ENCODE peak calls at places on chromosomes 5 and 9, in five cellular contexts. One of them, this sample, is unnamed.

GRCh38 chr9:119370816-119371215 is 1.6 kb upstream of the BRINP1 start:
- DNase-seq in AG09309: no peak
- DNase-seq in WTC11: peak
- DNase-seq in brain microvascular endothelial cell: peak
- DNase-seq in GM06990: no peak
- DNase-seq in this sample: peak

GRCh38 chr5:98933446-98934072 is 4.8 kb upstream of the CHD1 start:
- DNase-seq in brain microvascular endothelial cell: no peak
- DNase-seq in WTC11: no peak
- DNase-seq in AG09309: no peak
- DNase-seq in GM06990: peak
- DNase-seq in this sample: peak

GRCh38 chr5:31361906-31362900 is 168.7 kb downstream of the CDH6 start:
- DNase-seq in brain microvascular endothelial cell: peak
- DNase-seq in WTC11: no peak
- DNase-seq in GM06990: no peak
- DNase-seq in AG09309: no peak
- DNase-seq in this sample: no peak

GRCh38 chr5:172926796-172927195 is 32.4 kb upstream of the RPL26L1 start:
- DNase-seq in AG09309: no peak
- DNase-seq in brain microvascular endothelial cell: no peak
- DNase-seq in GM06990: no peak
- DNase-seq in WTC11: no peak
- DNase-seq in this sample: no peak

GRCh38 chr5:78549043-78549442 is 99.5 kb downstream of the LHFPL2 start:
- DNase-seq in GM06990: no peak
- DNase-seq in AG09309: no peak
- DNase-seq in brain microvascular endothelial cell: no peak
- DNase-seq in WTC11: no peak
- DNase-seq in this sample: no peak

GRCh38 chr5:35478856-35479682 is 138.6 kb upstream of the SPEF2 start:
- DNase-seq in GM06990: no peak
- DNase-seq in WTC11: no peak
- DNase-seq in AG09309: no peak
- DNase-seq in brain microvascular endothelial cell: no peak
- DNase-seq in this sample: peak

GRCh38 chr9:14687042-14687719 is 6.1 kb downstream of the ZDHHC21 start:
- DNase-seq in WTC11: no peak
- DNase-seq in AG09309: peak
- DNase-seq in brain microvascular endothelial cell: peak
- DNase-seq in GM06990: no peak
- DNase-seq in this sample: no peak

GRCh38 chr5:80082731-80083114 is 47.6 kb downstream of the THBS4 start:
- DNase-seq in WTC11: peak
- DNase-seq in GM06990: peak
- DNase-seq in AG09309: peak
- DNase-seq in brain microvascular endothelial cell: peak
- DNase-seq in this sample: peak

GRCh38 chr5:103272377-103272776 is 13.8 kb downstream of the MACIR start:
- DNase-seq in brain microvascular endothelial cell: no peak
- DNase-seq in AG09309: no peak
- DNase-seq in GM06990: no peak
- DNase-seq in WTC11: no peak
- DNase-seq in this sample: no peak

GRCh38 chr5:138770977-138771376 is 17.8 kb downstream of the CTNNA1 start:
- DNase-seq in GM06990: no peak
- DNase-seq in WTC11: no peak
- DNase-seq in AG09309: no peak
- DNase-seq in brain microvascular endothelial cell: no peak
- DNase-seq in this sample: no peak

GRCh38 chr9:88998911-88999310 is 7.6 kb downstream of the S1PR3 start:
- DNase-seq in AG09309: no peak
- DNase-seq in WTC11: no peak
- DNase-seq in GM06990: no peak
- DNase-seq in brain microvascular endothelial cell: no peak
- DNase-seq in this sample: no peak

GRCh38 chr9:18791074-18791473 is 241.9 kb downstream of the SAXO1 start:
- DNase-seq in GM06990: no peak
- DNase-seq in AG09309: no peak
- DNase-seq in WTC11: peak
- DNase-seq in brain microvascular endothelial cell: peak
- DNase-seq in this sample: no peak

GRCh38 chr9:121692606-121693505 is 41.4 kb downstream of the DAB2IP start:
- DNase-seq in AG09309: no peak
- DNase-seq in brain microvascular endothelial cell: peak
- DNase-seq in GM06990: no peak
- DNase-seq in WTC11: no peak
- DNase-seq in this sample: no peak

GRCh38 chr5:133928690-133929393 is 39.6 kb downstream of the C5orf15 start:
- DNase-seq in brain microvascular endothelial cell: no peak
- DNase-seq in AG09309: no peak
- DNase-seq in GM06990: peak
- DNase-seq in WTC11: no peak
- DNase-seq in this sample: peak

GRCh38 chr5:40410231-40410861 is 269.4 kb upstream of the PTGER4 start:
- DNase-seq in AG09309: no peak
- DNase-seq in GM06990: no peak
- DNase-seq in WTC11: no peak
- DNase-seq in brain microvascular endothelial cell: peak
- DNase-seq in this sample: no peak

GRCh38 chr5:31809037-31809910 is 170.3 kb downstream of the PDZD2 start:
- DNase-seq in brain microvascular endothelial cell: peak
- DNase-seq in WTC11: peak
- DNase-seq in AG09309: peak
- DNase-seq in GM06990: no peak
- DNase-seq in this sample: peak

GRCh38 chr5:29051509-29051908 is 2013.1 kb upstream of the CDH9 start:
- DNase-seq in AG09309: no peak
- DNase-seq in brain microvascular endothelial cell: no peak
- DNase-seq in WTC11: no peak
- DNase-seq in GM06990: no peak
- DNase-seq in this sample: no peak

GRCh38 chr5:60672693-60673264 is 27.2 kb downstream of the DEPDC1B start:
- DNase-seq in brain microvascular endothelial cell: no peak
- DNase-seq in GM06990: no peak
- DNase-seq in WTC11: no peak
- DNase-seq in AG09309: no peak
- DNase-seq in this sample: no peak

GRCh38 chr5:54295658-54296276 is 14.6 kb downstream of the ARL15 start:
- DNase-seq in AG09309: no peak
- DNase-seq in WTC11: no peak
- DNase-seq in brain microvascular endothelial cell: no peak
- DNase-seq in GM06990: no peak
- DNase-seq in this sample: no peak

GRCh38 chr9:121598167-121599000 is 53.0 kb upstream of the DAB2IP start:
- DNase-seq in AG09309: peak
- DNase-seq in GM06990: no peak
- DNase-seq in WTC11: peak
- DNase-seq in brain microvascular endothelial cell: peak
- DNase-seq in this sample: peak

GRCh38 chr9:726005-726404 is 115.5 kb upstream of the DMRT1 start:
- DNase-seq in GM06990: no peak
- DNase-seq in WTC11: no peak
- DNase-seq in brain microvascular endothelial cell: no peak
- DNase-seq in AG09309: no peak
- DNase-seq in this sample: no peak

GRCh38 chr5:40988761-40989510 is 79.6 kb downstream of the C7 start:
- DNase-seq in WTC11: no peak
- DNase-seq in brain microvascular endothelial cell: peak
- DNase-seq in AG09309: no peak
- DNase-seq in GM06990: no peak
- DNase-seq in this sample: no peak

GRCh38 chr5:112930082-112930344 is 8.0 kb upstream of the REEP5 start:
- DNase-seq in GM06990: peak
- DNase-seq in brain microvascular endothelial cell: no peak
- DNase-seq in AG09309: no peak
- DNase-seq in WTC11: no peak
- DNase-seq in this sample: peak

GRCh38 chr9:108534741-108535140 is 321.0 kb downstream of the ACTL7B start:
- DNase-seq in GM06990: no peak
- DNase-seq in AG09309: peak
- DNase-seq in WTC11: no peak
- DNase-seq in brain microvascular endothelial cell: peak
- DNase-seq in this sample: no peak

GRCh38 chr5:160473736-160474483 is 52.3 kb downstream of the PTTG1 start:
- DNase-seq in WTC11: no peak
- DNase-seq in brain microvascular endothelial cell: no peak
- DNase-seq in AG09309: no peak
- DNase-seq in GM06990: no peak
- DNase-seq in this sample: no peak

GRCh38 chr5:165035520-165035919 is 1530.1 kb downstream of the MAT2B start:
- DNase-seq in brain microvascular endothelial cell: no peak
- DNase-seq in AG09309: no peak
- DNase-seq in GM06990: no peak
- DNase-seq in WTC11: no peak
- DNase-seq in this sample: no peak

GRCh38 chr9:106438928-106439327 is 424.0 kb upstream of the ZNF462 start:
- DNase-seq in WTC11: no peak
- DNase-seq in AG09309: no peak
- DNase-seq in GM06990: no peak
- DNase-seq in brain microvascular endothelial cell: peak
- DNase-seq in this sample: no peak

GRCh38 chr5:180494510-180495181 is 467 bp downstream of the CNOT6 start:
- DNase-seq in brain microvascular endothelial cell: no peak
- DNase-seq in AG09309: no peak
- DNase-seq in GM06990: no peak
- DNase-seq in WTC11: peak
- DNase-seq in this sample: peak

DNA sequence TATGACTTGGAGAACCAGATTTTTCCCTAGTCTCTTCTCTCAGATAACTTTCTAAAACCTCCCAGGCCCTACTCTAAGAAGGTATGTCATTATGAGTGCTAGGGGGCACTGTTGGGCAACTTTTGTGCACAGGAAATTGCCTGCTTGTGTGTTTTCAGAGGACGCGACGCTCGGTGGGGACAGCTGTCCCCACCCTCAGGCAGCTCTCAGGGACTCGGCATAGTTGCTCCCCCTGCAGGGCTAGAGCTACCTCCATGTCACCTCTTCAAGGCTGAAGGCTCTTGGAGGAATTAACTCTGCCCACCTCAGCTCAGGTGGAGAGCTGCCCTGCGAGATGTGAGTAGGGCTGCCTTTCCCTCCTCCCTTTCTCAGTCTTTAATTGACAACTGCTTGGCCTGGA is 10.2 kb upstream of the TIFAB start:
- DNase-seq in GM06990: peak
- DNase-seq in AG09309: no peak
- DNase-seq in WTC11: peak
- DNase-seq in brain microvascular endothelial cell: peak
- DNase-seq in this sample: peak
- TF ChIP-seq CTCF in GM06990: peak
- TF ChIP-seq CTCF in AG09309: peak
- TF ChIP-seq CTCF in WTC11: peak
- TF ChIP-seq CTCF in brain microvascular endothelial cell: peak
- TF ChIP-seq CTCF in this sample: peak

GRCh38 chr5:97065475-97065874 is 76.9 kb downstream of the LIX1 start:
- DNase-seq in brain microvascular endothelial cell: no peak
- DNase-seq in GM06990: no peak
- DNase-seq in WTC11: no peak
- DNase-seq in AG09309: no peak
- DNase-seq in this sample: no peak
- TF ChIP-seq CTCF in brain microvascular endothelial cell: no peak
- TF ChIP-seq CTCF in GM06990: no peak
- TF ChIP-seq CTCF in WTC11: no peak
- TF ChIP-seq CTCF in AG09309: no peak
- TF ChIP-seq CTCF in this sample: no peak

GRCh38 chr9:134320195-134320885 is 5.9 kb upstream of the RXRA start:
- DNase-seq in GM06990: no peak
- DNase-seq in AG09309: no peak
- DNase-seq in brain microvascular endothelial cell: no peak
- DNase-seq in WTC11: no peak
- DNase-seq in this sample: no peak

GRCh38 chr9:134319306-134320194 is 6.7 kb upstream of the RXRA start:
- DNase-seq in AG09309: no peak
- DNase-seq in brain microvascular endothelial cell: no peak
- DNase-seq in WTC11: no peak
- DNase-seq in GM06990: no peak
- DNase-seq in this sample: no peak

GRCh38 chr9:134318941-134319305 is 7.3 kb upstream of the RXRA start:
- DNase-seq in GM06990: no peak
- DNase-seq in AG09309: no peak
- DNase-seq in WTC11: no peak
- DNase-seq in brain microvascular endothelial cell: no peak
- DNase-seq in this sample: no peak

GRCh38 chr9:134317431-134318414 is 8.5 kb upstream of the RXRA start:
- DNase-seq in GM06990: no peak
- DNase-seq in AG09309: no peak
- DNase-seq in brain microvascular endothelial cell: no peak
- DNase-seq in WTC11: no peak
- DNase-seq in this sample: no peak

DNA sequence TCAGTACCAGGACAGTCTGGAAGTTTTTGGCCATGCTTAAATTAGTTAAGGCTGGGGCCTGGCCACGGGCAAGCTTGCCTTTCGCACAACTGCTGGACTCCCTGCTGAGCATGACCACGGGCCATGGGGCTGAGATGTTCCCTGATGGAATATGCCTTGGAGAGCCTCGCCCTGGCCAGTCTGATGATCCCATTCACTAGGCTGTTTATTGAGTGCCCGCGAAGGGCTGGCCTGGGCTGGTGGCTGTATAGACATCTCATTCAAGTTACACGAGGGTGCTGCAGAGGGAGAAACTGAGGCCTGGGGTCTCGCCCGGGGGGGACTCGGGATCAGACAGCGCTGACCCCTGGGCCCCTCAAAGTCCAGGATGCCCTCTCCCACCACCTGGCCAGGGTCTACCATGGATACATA is 7.8 kb upstream of the RXRA start:
- DNase-seq in WTC11: no peak
- DNase-seq in brain microvascular endothelial cell: no peak
- DNase-seq in GM06990: no peak
- DNase-seq in AG09309: no peak
- DNase-seq in this sample: no peak
- TF ChIP-seq CTCF in WTC11: no peak
- TF ChIP-seq CTCF in brain microvascular endothelial cell: no peak
- TF ChIP-seq CTCF in GM06990: no peak
- TF ChIP-seq CTCF in AG09309: no peak
- TF ChIP-seq CTCF in this sample: no peak

DNA sequence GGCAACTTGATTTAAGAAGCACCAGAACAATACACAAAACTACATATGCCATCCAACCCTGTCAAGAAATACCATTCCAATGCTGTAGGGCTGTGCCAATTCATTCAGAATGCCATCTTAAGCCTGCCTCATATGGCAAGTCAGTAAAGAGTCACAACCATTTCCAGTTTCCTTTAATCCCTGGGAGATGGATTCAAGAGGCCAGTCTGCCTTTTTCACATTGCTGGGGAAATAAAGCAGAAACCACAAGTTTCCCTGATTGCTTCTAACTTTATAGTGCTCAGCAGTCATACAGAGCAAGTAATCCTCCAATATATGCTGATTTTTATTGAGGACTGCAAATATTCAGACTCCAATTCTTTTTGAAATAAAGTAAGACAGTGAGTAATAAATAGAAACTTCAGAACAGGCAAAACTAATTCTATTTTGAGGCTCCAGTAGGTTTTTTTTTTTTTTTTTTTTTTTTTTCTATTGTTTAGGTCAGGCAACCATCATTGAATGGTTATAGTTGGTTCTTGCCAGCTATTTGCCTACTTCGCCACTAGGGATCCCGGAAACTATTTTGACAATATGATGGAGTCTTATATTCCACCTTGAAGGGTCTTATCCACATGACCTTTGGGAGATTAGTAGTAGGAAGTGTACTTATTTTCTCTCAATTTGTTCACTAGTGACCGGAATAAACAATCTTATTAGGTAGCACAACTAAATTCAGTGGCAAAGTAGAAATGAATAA is 400.9 kb upstream of the MEF2C start:
- DNase-seq in brain microvascular endothelial cell: no peak
- DNase-seq in WTC11: no peak
- DNase-seq in GM06990: no peak
- DNase-seq in AG09309: no peak
- DNase-seq in this sample: no peak
- TF ChIP-seq CTCF in brain microvascular endothelial cell: no peak
- TF ChIP-seq CTCF in WTC11: no peak
- TF ChIP-seq CTCF in GM06990: no peak
- TF ChIP-seq CTCF in AG09309: peak
- TF ChIP-seq CTCF in this sample: no peak

This sample was measured in GM13977.